ENCODE peak calls at places on chromosomes 16 and 17, in five cellular contexts. Y is stomach, A is SK-N-SH, S is sigmoid colon, W is transverse colon. D is an unnamed sample.

GRCh38 chr17:72421128-72422092 is 300.6 kb downstream of the SOX9 start:
- DNase-seq in A (no peak), Y (peak), W (peak), S (no peak), D (peak)

GRCh38 chr17:2980211-2980903 is 83.0 kb downstream of the OR1D5 start:
- DNase-seq in Y (no peak), S (no peak), W (no peak), A (no peak), D (peak)

GRCh38 chr16:79776243-79776884 is 175.8 kb upstream of the MAF start:
- DNase-seq in S (peak), W (peak), A (no peak), Y (no peak), D (no peak)

GRCh38 chr17:2688351-2689342 is 22.9 kb downstream of the CLUH start:
- DNase-seq in S (peak), A (peak), Y (no peak), W (no peak), D (peak)

GRCh38 chr16:14139872-14140271 is 68.8 kb downstream of the MRTFB start:
- DNase-seq in A (no peak), W (no peak), Y (no peak), S (no peak), D (no peak)

GRCh38 chr17:17398188-17398927 is 78.4 kb upstream of the MED9 start:
- DNase-seq in Y (no peak), A (no peak), S (no peak), W (no peak), D (peak)

GRCh38 chr16:67001726-67002125 is 13.3 kb downstream of the CES4A start:
- DNase-seq in Y (no peak), A (no peak), S (no peak), W (no peak), D (no peak)

GRCh38 chr16:83344014-83344413 is 463.8 kb upstream of the HSBP1 start:
- DNase-seq in Y (no peak), W (no peak), S (no peak), A (no peak), D (no peak)

GRCh38 chr17:56914641-56915263 is 903 bp upstream of the TRIM25 start:
- DNase-seq in S (no peak), W (no peak), Y (no peak), A (no peak), D (no peak)

GRCh38 chr16:11916524-11917285 is 949 bp upstream of the GSPT1 start:
- DNase-seq in W (peak), A (no peak), S (no peak), Y (peak), D (no peak)

GRCh38 chr16:81767987-81768592 is 11.0 kb upstream of the PLCG2 start:
- DNase-seq in W (no peak), S (no peak), A (no peak), Y (no peak), D (no peak)

GRCh38 chr16:84966150-84966447 is 45.2 kb downstream of the ZDHHC7 start:
- DNase-seq in Y (no peak), W (no peak), A (no peak), S (no peak), D (no peak)

DNA sequence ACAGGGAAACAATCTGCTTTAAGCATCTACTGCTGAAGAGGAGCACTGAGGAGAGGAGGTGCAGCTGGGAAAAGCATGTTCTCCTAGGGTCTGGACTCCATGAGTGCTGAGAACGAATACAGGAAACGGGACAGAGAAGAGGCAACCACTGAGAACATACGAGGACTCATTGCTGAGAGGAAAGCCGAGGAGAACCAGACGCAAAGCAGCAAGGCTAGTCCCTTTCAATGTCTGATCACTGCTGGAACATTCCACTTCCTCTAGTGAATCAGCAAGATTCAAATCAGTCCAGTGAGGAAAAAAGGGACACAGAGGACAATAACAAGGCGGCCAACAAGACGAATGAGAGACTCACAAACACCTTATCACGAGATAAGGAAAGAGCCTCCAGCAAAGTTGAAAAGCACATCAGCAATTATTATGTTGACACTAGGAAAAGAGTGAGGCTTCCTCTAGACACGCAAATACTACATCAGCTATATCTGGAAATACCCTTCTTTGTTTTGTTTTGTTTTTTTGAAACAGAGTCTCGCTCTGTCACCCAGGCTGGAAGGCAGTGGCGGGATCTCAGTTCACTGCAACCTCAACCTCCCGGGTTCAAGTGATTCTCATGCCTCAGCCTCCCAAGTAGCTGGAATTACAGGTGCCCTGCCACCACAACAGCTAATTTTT is 41.6 kb downstream of the ZZEF1 start:
- DNase-seq in W (no peak), S (no peak), Y (no peak), A (no peak), D (no peak)
- TF ChIP-seq POLR2AphosphoS5 in W (no peak), S (no peak), Y (peak), A (no peak), D (no peak)

GRCh38 chr17:43477832-43478634 is 5.7 kb upstream of the DHX8 start:
- DNase-seq in W (no peak), S (no peak), Y (no peak), A (no peak), D (no peak)

GRCh38 chr17:43479948-43480347 is 3.8 kb upstream of the DHX8 start:
- DNase-seq in W (no peak), A (no peak), S (no peak), Y (no peak), D (no peak)

GRCh38 chr17:43483674-43484551 is at the start of gene DHX8:
- DNase-seq in Y (peak), A (peak), S (peak), W (peak), D (peak)

DNA sequence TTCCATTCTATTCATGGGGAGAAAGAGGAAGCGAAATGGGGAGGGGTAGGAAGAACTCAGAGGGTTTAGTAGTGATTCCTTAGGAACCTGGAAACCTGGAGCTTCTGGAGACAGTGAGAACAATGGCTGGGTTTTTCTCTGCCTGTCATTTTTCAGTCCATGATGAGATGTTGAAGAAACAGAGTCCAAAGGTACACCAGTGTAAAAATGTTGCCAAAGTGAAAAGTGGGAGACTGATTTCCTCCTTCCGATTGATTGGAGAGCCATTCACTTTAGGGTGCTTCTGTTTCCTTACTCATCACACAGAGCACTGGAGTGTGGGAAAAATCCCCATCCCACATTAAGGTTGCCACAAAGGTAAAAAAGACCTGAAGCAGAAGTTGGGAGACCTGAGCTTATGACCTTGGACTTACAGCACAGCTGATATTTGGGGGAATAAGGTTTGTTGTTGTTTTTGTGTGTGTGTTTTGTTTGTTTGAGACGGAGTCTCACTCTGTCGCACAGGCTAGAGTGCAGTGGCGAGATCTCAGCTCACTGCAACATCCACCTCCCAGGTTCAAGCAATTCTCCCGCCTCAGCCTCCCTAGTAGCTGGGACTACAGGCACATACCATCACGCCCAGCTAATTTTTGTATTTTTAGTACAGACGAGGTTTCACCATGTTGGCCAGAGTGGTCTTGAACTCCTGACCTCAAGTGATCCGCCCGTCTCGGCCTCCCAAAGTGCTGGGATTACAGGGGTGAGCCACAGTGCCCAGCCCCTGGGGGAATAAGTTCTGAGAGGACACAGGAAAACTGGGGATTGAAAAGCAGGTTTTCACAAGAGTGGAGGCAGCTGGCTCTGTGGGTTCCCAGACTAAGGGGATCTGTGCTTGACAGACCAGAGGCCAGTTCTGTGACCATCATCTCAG is 1.4 kb upstream of the DHX8 start:
- DNase-seq in Y (no peak), W (no peak), A (no peak), S (no peak), D (no peak)
- H3K4me3 ChIP-seq in Y (no peak), W (no peak), A (no peak), S (no peak), D (no peak)

DNA sequence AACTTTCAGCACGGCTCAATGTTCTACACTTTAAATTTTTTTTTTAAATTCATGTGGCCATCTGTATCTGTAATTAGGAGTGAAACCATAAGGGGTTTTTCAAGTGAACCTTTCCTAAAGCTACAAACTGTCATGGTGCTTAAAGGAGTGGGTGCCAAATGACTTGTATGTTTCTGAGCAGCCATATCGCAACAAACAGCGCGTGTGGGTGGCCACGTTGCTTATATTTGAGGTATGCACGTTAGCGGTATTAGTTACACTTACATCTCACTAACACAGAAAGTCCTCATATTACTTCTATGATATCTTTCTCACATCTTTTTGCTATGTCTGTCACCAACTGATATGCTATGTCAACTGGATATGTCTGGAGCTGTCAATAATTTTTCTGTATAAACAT is 71.3 kb upstream of the PSMD7 start:
- DNase-seq in W (no peak), A (no peak), Y (no peak), S (no peak), D (no peak)
- TF ChIP-seq EP300 in W (no peak), A (no peak), Y (no peak), S (no peak), D (no peak)

GRCh38 chr16:8908779-8909468 is 26.8 kb downstream of the LITAFD start:
- DNase-seq in W (no peak), Y (no peak), A (no peak), S (no peak), D (no peak)
- TF ChIP-seq POLR2AphosphoS5 in W (no peak), Y (no peak), A (no peak), S (no peak), D (no peak)

DNA sequence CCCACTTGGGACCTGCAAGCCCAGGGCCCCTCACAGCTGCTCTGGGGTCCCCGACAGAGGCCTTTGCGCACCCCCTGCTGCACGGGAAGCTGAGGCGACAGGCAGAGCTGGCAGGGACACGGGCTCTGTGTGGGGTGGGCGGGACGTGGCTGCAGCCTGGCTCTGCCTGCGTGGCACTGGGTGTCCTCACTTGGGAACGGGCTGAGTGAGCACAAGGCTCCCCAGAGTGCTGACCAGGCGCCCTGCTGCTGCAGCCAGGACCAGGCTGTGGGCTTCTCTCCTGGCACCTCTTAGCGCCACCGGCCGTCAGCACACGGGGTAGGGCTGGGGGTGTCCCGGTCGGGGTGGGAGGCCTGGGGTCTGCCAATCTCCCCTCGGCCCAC is 6.6 kb downstream of the C1QTNF8 start:
- DNase-seq in Y (no peak), W (no peak), S (no peak), A (no peak), D (peak)
- H3K4me3 ChIP-seq in Y (peak), W (no peak), S (peak), A (no peak), D (no peak)

DNA sequence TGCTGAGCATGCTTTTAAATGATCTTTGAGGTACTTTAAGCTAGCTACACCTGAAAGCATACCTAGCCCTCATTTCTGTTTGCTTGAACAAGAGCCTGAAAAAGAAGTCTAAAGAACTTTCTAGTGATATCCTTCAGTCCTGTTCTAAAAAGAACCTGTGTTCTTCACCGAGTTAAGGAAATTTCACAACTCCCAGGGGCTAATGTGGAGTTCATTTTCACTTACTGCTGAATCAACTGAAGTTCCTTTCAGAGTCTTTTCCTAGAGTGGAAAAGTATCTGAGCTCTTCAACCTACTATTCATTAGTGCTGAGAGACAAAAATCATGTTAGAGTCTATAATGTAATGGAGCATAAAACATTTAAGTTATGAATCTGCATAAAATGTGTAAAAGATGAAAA is 66.9 kb downstream of the CHD9 start:
- DNase-seq in Y (no peak), W (no peak), A (no peak), S (no peak), D (no peak)
- TF ChIP-seq EP300 in Y (no peak), W (no peak), A (no peak), S (no peak), D (no peak)

D was measured in upper lobe of left lung.